ENCODE peak calls at places on chromosome 22, in seven cellular contexts. T is trophoblast cell, V is H9, I is mesendoderm, L is IMR-90, G is neuronal stem cell, W is H1. R is an unnamed sample.

GRCh38 chr22:40728731-40729189 is 49.5 kb downstream of the MCHR1 start:
- DNase-seq in T (peak; percentile 95), V (no peak), I (peak; percentile 54), L (no peak), G (no peak), W (no peak), R (peak; percentile 86)

GRCh38 chr22:47163876-47164513 is 401.5 kb downstream of the TBC1D22A start:
- DNase-seq in T (no peak), V (peak; percentile 26), I (no peak), L (no peak), G (no peak), W (no peak), R (no peak)

GRCh38 chr22:29117799-29118477 is 45.1 kb downstream of the KREMEN1 start:
- DNase-seq in T (no peak), V (no peak), I (no peak), L (peak; percentile 24), G (no peak), W (no peak), R (peak; percentile 49)

GRCh38 chr22:50244420-50245213 is at the start of gene TUBGCP6:
- DNase-seq in T (peak; percentile 93), V (peak; percentile 92), I (peak; percentile 96), L (peak; percentile 91), G (peak; percentile 90), W (peak; percentile 39), R (peak; percentile 95)

GRCh38 chr22:29143848-29144785 is 61.6 kb upstream of the EMID1 start:
- DNase-seq in T (no peak), V (no peak), I (no peak), L (no peak), G (no peak), W (no peak), R (no peak)

GRCh38 chr22:29275167-29275566 is 7.1 kb downstream of the EWSR1 start:
- DNase-seq in T (no peak), V (no peak), I (no peak), L (no peak), G (no peak), W (no peak), R (no peak)

GRCh38 chr22:29152381-29153138 is 53.1 kb upstream of the EMID1 start:
- DNase-seq in T (no peak), V (peak; percentile 52), I (peak; percentile 67), L (no peak), G (no peak), W (no peak), R (peak; percentile 11)

GRCh38 chr22:45777852-45778172 is 106.2 kb downstream of the ATXN10 start:
- DNase-seq in T (no peak), V (no peak), I (no peak), L (no peak), G (no peak), W (no peak), R (no peak)

GRCh38 chr22:31313366-31314147 is 21.3 kb upstream of the PIK3IP1 start:
- DNase-seq in T (peak; percentile 73), V (peak; percentile 77), I (peak; percentile 82), L (peak; percentile 61), G (peak; percentile 54), W (peak; percentile 41), R (peak; percentile 49)

GRCh38 chr22:30325724-30326703 is 727 bp downstream of the TBC1D10A start:
- DNase-seq in T (peak; percentile 26), V (peak; percentile 37), I (no peak), L (no peak), G (no peak), W (no peak), R (peak; percentile 47)

GRCh38 chr22:28822930-28823481 is 22.6 kb upstream of the XBP1 start:
- DNase-seq in T (no peak), V (no peak), I (no peak), L (no peak), G (peak; percentile 37), W (no peak), R (no peak)

GRCh38 chr22:45090364-45090960 is 73.3 kb upstream of the NUP50 start:
- DNase-seq in T (peak; percentile 67), V (peak; percentile 68), I (peak; percentile 89), L (peak; percentile 65), G (peak; percentile 50), W (peak; percentile 44), R (peak; percentile 42)

GRCh38 chr22:40665312-40665711 is 14.0 kb upstream of the MCHR1 start:
- DNase-seq in T (no peak), V (no peak), I (no peak), L (peak; percentile 85), G (no peak), W (no peak), R (peak; percentile 75)

GRCh38 chr22:44697423-44698179 is 4.4 kb upstream of the PRR5 start:
- DNase-seq in T (peak; percentile 78), V (peak; percentile 87), I (peak; percentile 83), L (peak; percentile 65), G (peak; percentile 72), W (peak; percentile 75), R (peak; percentile 64)

GRCh38 chr22:31347251-31348008 is 1.3 kb upstream of the PATZ1 start:
- DNase-seq in T (peak; percentile 96), V (peak; percentile 77), I (peak; percentile 85), L (peak; percentile 62), G (peak; percentile 58), W (no peak), R (peak; percentile 89)

GRCh38 chr22:38264322-38264843 is 8.4 kb downstream of the TMEM184B start:
- DNase-seq in T (no peak), V (no peak), I (no peak), L (no peak), G (no peak), W (no peak), R (no peak)

GRCh38 chr22:46592390-46592872 is 27.8 kb upstream of the GRAMD4 start:
- DNase-seq in T (no peak), V (no peak), I (peak; percentile 50), L (peak; percentile 71), G (no peak), W (no peak), R (no peak)

GRCh38 chr22:45010532-45010900 is 711 bp upstream of the PHF21B start:
- DNase-seq in T (no peak), V (no peak), I (no peak), L (no peak), G (no peak), W (no peak), R (no peak)

GRCh38 chr22:47128216-47129215 is 366.1 kb downstream of the TBC1D22A start:
- DNase-seq in T (no peak), V (no peak), I (no peak), L (no peak), G (no peak), W (no peak), R (no peak)

GRCh38 chr22:50072714-50073538 is 12.3 kb downstream of the MLC1 start:
- DNase-seq in T (no peak), V (no peak), I (no peak), L (no peak), G (no peak), W (no peak), R (no peak)

GRCh38 chr22:45915841-45916240 is 61.1 kb downstream of the WNT7B start:
- DNase-seq in T (no peak), V (no peak), I (no peak), L (no peak), G (no peak), W (no peak), R (no peak)

GRCh38 chr22:30252411-30253204 is 6.0 kb upstream of the LIF start:
- DNase-seq in T (peak; percentile 28), V (no peak), I (no peak), L (no peak), G (no peak), W (no peak), R (no peak)

GRCh38 chr22:39479254-39479653 is 22.4 kb downstream of the MGAT3 start:
- DNase-seq in T (no peak), V (no peak), I (no peak), L (no peak), G (no peak), W (no peak), R (no peak)
- H3K4ac ChIP-seq in T (no peak overlapping the region), V (no peak overlapping the region), I (no peak overlapping the region), L (no peak overlapping the region), G (no peak overlapping the region), W (no peak overlapping the region), R (no peak overlapping the region)

GRCh38 chr22:23471698-23472097 is 108.4 kb downstream of the IGLL1 start:
- DNase-seq in T (no peak), V (no peak), I (no peak), L (no peak), G (no peak), W (no peak), R (no peak)
- H3K4ac ChIP-seq in T (no peak overlapping the region), V (no peak overlapping the region), I (no peak overlapping the region), L (no peak overlapping the region), G (no peak overlapping the region), W (no peak overlapping the region), R (no peak overlapping the region)

DNA sequence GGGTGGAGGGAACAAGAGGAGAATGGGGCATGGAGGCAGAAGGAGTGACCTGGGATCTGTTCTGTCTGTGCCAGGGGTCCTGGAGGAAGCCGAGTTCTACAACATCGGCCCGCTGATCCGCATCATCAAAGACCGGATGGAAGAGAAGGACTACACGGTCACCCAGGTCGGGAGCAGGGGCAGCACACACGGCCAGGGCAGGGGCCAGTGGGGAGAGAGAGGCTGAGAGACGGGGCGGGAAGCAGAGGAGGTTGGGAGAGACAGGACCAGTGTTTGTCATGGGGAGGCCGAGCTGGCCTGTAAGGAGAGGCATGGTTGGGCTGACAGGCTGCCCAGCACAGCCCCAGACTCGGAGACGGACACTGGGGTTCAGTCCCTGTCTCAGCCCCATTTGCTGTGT is 4.7 kb downstream of the KCTD17 start:
- DNase-seq in T (no peak), V (no peak), I (no peak), L (no peak), G (no peak), W (no peak), R (no peak)
- H3K4ac ChIP-seq in T (no peak overlapping the region), V (no peak overlapping the region), I (no peak overlapping the region), L (no peak overlapping the region), G (no peak overlapping the region), W (no peak overlapping the region), R (no peak overlapping the region)

GRCh38 chr22:48178536-48178935 is 1416.1 kb downstream of the TBC1D22A start:
- DNase-seq in T (no peak), V (peak; percentile 12), I (no peak), L (no peak), G (no peak), W (no peak), R (no peak)
- H3K4ac ChIP-seq in T (no peak overlapping the region), V (no peak overlapping the region), I (no peak overlapping the region), L (no peak overlapping the region), G (no peak overlapping the region), W (no peak overlapping the region), R (no peak overlapping the region)

DNA sequence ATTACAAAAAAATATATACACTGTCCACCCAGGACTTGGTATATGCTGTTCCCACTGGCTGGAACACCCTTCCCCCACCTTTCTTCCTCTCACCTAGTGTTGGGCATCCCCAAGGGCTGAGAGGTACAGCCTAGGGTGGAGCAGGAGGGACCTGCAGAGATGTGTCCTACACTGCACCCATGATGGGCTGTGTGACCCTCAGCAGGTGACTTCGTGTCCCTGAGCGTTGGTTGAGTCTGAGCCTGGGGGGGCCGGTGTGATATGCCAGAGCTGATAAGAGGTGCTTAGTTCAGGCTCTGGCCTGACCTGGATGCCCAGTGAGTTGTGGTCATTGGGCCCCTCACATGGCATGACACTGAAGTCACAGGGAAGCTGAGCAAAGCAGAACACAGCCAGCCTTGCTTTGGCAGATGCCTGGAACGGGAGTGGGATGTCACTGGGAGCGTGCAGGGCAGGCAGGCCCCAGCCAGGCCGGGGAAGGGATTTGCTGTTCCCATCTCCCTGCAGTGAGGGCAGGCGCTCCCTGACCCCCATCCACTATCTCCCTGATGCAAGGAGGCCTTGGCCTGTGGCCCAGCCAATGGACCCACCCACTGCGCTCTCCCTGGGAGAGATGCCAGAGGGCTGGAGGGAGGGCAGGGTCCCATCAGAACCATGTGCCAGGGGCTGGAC is 139.1 kb downstream of the MN1 start:
- DNase-seq in T (no peak), V (no peak), I (no peak), L (no peak), G (no peak), W (no peak), R (no peak)
- H3K4ac ChIP-seq in T (no peak overlapping the region), V (no peak overlapping the region), I (no peak overlapping the region), L (no peak overlapping the region), G (no peak overlapping the region), W (peak overlapping the region; percentile 95), R (no peak overlapping the region)

R was measured in mesenchymal stem cell.